ENCODE peak calls at places on chromosomes 13 and 19, in four cellular contexts. Y, R, G and V are unnamed samples.

GRCh38 chr13:19185086-19185864 is 3.7 kb upstream of the TUBA3C start:
- DNase-seq in Y (no peak), R (no peak), G (no peak), V (no peak)

GRCh38 chr13:72221276-72221962 is 354.4 kb upstream of the DACH1 start:
- DNase-seq in Y (no peak), R (peak; percentile 39), G (peak; percentile 62), V (peak; percentile 20)

GRCh38 chr19:49468746-49469447 is 5.1 kb upstream of the FLT3LG start:
- DNase-seq in Y (no peak), R (peak; percentile 67), G (no peak), V (peak; percentile 32)

GRCh38 chr13:34926513-34926912 is 15.6 kb upstream of the NBEA start:
- DNase-seq in Y (no peak), R (no peak), G (no peak), V (peak; percentile 16)

GRCh38 chr13:113959198-113959597 is 14.7 kb downstream of the C13orf46 start:
- DNase-seq in Y (no peak), R (no peak), G (no peak), V (no peak)

GRCh38 chr19:36851898-36852297 is 1.2 kb downstream of the ZNF345 start:
- DNase-seq in Y (no peak), R (no peak), G (no peak), V (no peak)

GRCh38 chr19:53908106-53908932 is 759 bp upstream of the CACNG7 start:
- DNase-seq in Y (no peak), R (peak; percentile 32), G (no peak), V (peak; percentile 63)

GRCh38 chr19:41709951-41710645 is 1.7 kb downstream of the CEACAM5 start:
- DNase-seq in Y (no peak), R (no peak), G (peak; percentile 9), V (no peak)

GRCh38 chr19:7539827-7540425 is 4.4 kb downstream of the PNPLA6 start:
- DNase-seq in Y (no peak), R (no peak), G (no peak), V (no peak)

GRCh38 chr13:105804561-105805190 is 730.8 kb downstream of the EFNB2 start:
- DNase-seq in Y (no peak), R (no peak), G (no peak), V (no peak)

GRCh38 chr19:6997679-6998445 is 23.4 kb downstream of the MBD3L2B start:
- DNase-seq in Y (no peak), R (no peak), G (no peak), V (no peak)

GRCh38 chr19:12880551-12881171 is 588 bp downstream of the DNASE2 start:
- DNase-seq in Y (no peak), R (peak; percentile 39), G (no peak), V (no peak)

GRCh38 chr19:47713046-47714021 is at the start of gene EHD2:
- DNase-seq in Y (no peak), R (peak; percentile 56), G (peak; percentile 90), V (peak; percentile 86)

GRCh38 chr19:43438291-43439162 is 23.8 kb downstream of the TEX101 start:
- DNase-seq in Y (no peak), R (peak; percentile 65), G (no peak), V (no peak)

GRCh38 chr19:17965370-17966114 is 1.4 kb upstream of the KCNN1 start:
- DNase-seq in Y (no peak), R (no peak), G (no peak), V (peak; percentile 20)

GRCh38 chr19:34662919-34663318 is 14.0 kb downstream of the SCGB2B2 start:
- DNase-seq in Y (no peak), R (no peak), G (no peak), V (peak; percentile 45)

GRCh38 chr19:43495082-43495481 is 9.5 kb downstream of the PHLDB3 start:
- DNase-seq in Y (no peak), R (no peak), G (no peak), V (no peak)

GRCh38 chr13:27622102-27622820 is 569 bp downstream of the POLR1D start:
- DNase-seq in Y (no peak), R (no peak), G (no peak), V (no peak)

GRCh38 chr19:58181902-58182576 is 822 bp upstream of the ZNF274 start:
- DNase-seq in Y (no peak), R (peak; percentile 43), G (no peak), V (peak; percentile 62)

GRCh38 chr19:53942001-53942786 is 20.5 kb upstream of the CACNG8 start:
- DNase-seq in Y (peak; percentile 23), R (no peak), G (no peak), V (no peak)

GRCh38 chr13:110874508-110874960 is 40.3 kb downstream of the ANKRD10 start:
- DNase-seq in Y (peak; percentile 41), R (peak; percentile 94), G (peak; percentile 93), V (peak; percentile 62)

GRCh38 chr19:1336079-1336684 is 47.5 kb upstream of the NDUFS7 start:
- DNase-seq in Y (no peak), R (no peak), G (no peak), V (no peak)

GRCh38 chr19:49362048-49362925 is at the start of gene TEAD2:
- DNase-seq in Y (peak; percentile 61), R (peak; percentile 86), G (peak; percentile 87), V (peak; percentile 44)

GRCh38 chr13:95100525-95101121 is 200.6 kb downstream of the ABCC4 start:
- DNase-seq in Y (no peak), R (no peak), G (no peak), V (no peak)

GRCh38 chr19:41965127-41965526 is 6.0 kb upstream of the RABAC1 start:
- DNase-seq in Y (no peak), R (no peak), G (no peak), V (no peak)

GRCh38 chr13:41952749-41953148 is 8.2 kb downstream of the VWA8 start:
- DNase-seq in Y (no peak), R (no peak), G (no peak), V (no peak)

GRCh38 chr13:113327391-113327765 is 30.3 kb downstream of the LAMP1 start:
- DNase-seq in Y (no peak), R (no peak), G (no peak), V (no peak)

GRCh38 chr19:15516363-15516762 is 8.0 kb downstream of the CYP4F22 start:
- DNase-seq in Y (no peak), R (no peak), G (no peak), V (no peak)

GRCh38 chr13:40667622-40667978 is 1.2 kb upstream of the FOXO1 start:
- DNase-seq in Y (no peak), R (peak; percentile 45), G (no peak), V (no peak)

GRCh38 chr19:9913237-9914000 is 22.9 kb downstream of the OLFM2 start:
- DNase-seq in Y (no peak), R (no peak), G (peak; percentile 73), V (peak; percentile 48)

GRCh38 chr19:51327066-51327985 is 14.6 kb downstream of the VSIG10L start:
- DNase-seq in Y (no peak), R (peak; percentile 61), G (no peak), V (peak; percentile 70)

GRCh38 chr13:91346848-91347211 is 657 bp upstream of the MIR17HG start:
- DNase-seq in Y (peak; percentile 11), R (peak; percentile 42), G (no peak), V (no peak)

GRCh38 chr13:108682714-108683113 is 53.3 kb downstream of the MYO16 start:
- DNase-seq in Y (no peak), R (no peak), G (no peak), V (no peak)

GRCh38 chr13:108681986-108682562 is 52.7 kb downstream of the MYO16 start:
- DNase-seq in Y (no peak), R (no peak), G (no peak), V (no peak)

GRCh38 chr13:108690726-108691125 is 61.3 kb downstream of the MYO16 start:
- DNase-seq in Y (no peak), R (no peak), G (no peak), V (no peak)

DNA sequence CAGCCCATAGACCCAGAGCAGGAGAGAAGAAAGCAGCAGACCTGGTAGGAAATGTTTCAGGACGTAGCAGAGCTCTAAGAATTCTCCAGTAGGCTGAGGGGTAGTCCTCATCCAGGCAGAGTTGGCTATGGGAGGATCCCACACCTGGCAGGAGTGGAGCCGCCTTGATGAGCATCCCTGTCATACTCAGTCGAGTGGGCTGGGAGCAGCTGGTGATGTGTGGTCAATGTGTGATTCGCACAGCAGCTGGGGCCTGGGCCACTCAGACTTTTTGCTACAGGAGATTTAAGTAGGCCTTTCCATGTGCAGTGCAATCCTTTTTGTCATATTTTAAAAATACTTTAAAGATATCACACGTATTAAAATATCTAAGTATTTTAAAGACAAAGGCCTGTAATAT is 56.6 kb downstream of the MYO16 start:
- DNase-seq in Y (no peak), R (no peak), G (no peak), V (no peak)
- TF ChIP-seq CTCF in Y (no peak), R (no peak), G (no peak), V (no peak)

GRCh38 chr13:96229356-96229755 is 139.4 kb downstream of the HS6ST3 start:
- DNase-seq in Y (no peak), R (no peak), G (no peak), V (no peak)
- TF ChIP-seq CTCF in Y (peak; percentile 45), R (no peak), G (peak; percentile 45), V (no peak)

GRCh38 chr19:16540948-16541347 is 1.3 kb downstream of the CHERP start:
- DNase-seq in Y (no peak), R (no peak), G (no peak), V (no peak)

GRCh38 chr19:16541526-16542044 is 652 bp downstream of the CHERP start:
- DNase-seq in Y (no peak), R (no peak), G (no peak), V (peak; percentile 4)

GRCh38 chr19:16544468-16545231 is 2.4 kb upstream of the CHERP start:
- DNase-seq in Y (no peak), R (no peak), G (no peak), V (no peak)

GRCh38 chr19:16542894-16543498 is 759 bp upstream of the CHERP start:
- DNase-seq in Y (no peak), R (no peak), G (no peak), V (no peak)

GRCh38 chr19:16542045-16542893 is at the start of gene CHERP:
- DNase-seq in Y (peak; percentile 86), R (peak; percentile 94), G (peak; percentile 97), V (peak; percentile 88)
- TF ChIP-seq CTCF in Y (no peak), R (no peak), G (no peak), V (no peak)

GRCh38 chr13:24097064-24097463 is 63.5 kb upstream of the SPATA13 start:
- DNase-seq in Y (no peak), R (no peak), G (no peak), V (peak; percentile 7)
- TF ChIP-seq CTCF in Y (no peak), R (no peak), G (no peak), V (no peak)

DNA sequence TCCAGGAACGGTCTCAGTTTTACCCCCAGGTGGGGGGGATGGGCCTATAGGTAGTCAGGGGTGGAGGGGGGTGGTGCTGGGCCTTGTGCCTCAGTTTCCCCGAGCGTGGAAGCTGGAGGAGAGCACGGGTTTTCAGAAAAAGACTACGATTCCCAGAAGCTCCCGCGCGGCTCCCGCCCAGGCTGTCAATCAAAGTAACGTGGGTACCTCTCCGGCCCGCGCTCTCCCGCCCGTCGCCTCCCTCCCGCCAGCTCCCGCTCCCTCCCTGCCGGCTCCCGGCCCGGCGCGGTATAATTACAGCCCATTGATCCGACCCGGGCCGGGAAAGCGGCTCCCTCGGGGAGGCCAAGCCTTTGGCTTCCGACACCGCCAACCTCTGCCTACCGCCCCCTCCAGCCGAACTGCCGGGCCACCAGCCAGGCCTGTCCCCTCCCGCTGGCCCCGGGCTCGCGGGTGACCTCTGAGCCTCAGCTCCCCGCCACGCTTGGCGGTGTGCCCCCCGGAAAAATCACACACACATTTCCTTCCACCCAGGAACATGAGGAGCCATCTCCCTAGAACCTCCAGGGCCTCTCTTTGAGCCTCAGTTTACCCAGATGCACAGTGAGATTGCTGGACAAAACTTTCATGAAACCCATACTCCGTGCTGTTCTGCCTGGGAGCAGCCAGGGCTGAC is 7.2 kb upstream of the TLE2 start:
- DNase-seq in Y (peak; percentile 91), R (peak; percentile 94), G (peak; percentile 95), V (peak; percentile 88)
- TF ChIP-seq CTCF in Y (no peak), R (no peak), G (no peak), V (no peak)

GRCh38 chr13:49560270-49561063 is 24.9 kb downstream of the RCBTB1 start:
- DNase-seq in Y (peak; percentile 19), R (no peak), G (peak; percentile 75), V (peak; percentile 38)
- TF ChIP-seq CTCF in Y (peak; percentile 51), R (no peak), G (peak; percentile 28), V (no peak)